ENCODE peak calls at places on chromosome 1, in six cellular contexts. J, F, E, V, Q and S are unnamed samples.

GRCh38 chr1:39089811-39090519 is 63.8 kb downstream of the NDUFS5 start:
- DNase-seq in Q (no peak), F (no peak), J (no peak), E (no peak), V (no peak), S (no peak)

GRCh38 chr1:18939398-18940302 is 16.8 kb downstream of the IFFO2 start:
- DNase-seq in E (no peak), Q (no peak), F (no peak), V (no peak), J (no peak), S (peak)

GRCh38 chr1:58204284-58204683 is 342.2 kb downstream of the OMA1 start:
- DNase-seq in V (no peak), J (no peak), Q (peak), E (no peak), F (no peak), S (peak)

GRCh38 chr1:20685099-20685662 is 24.0 kb upstream of the DDOST start:
- DNase-seq in Q (no peak), J (no peak), E (no peak), V (no peak), F (no peak), S (no peak)

GRCh38 chr1:9443913-9444445 is 95.3 kb upstream of the SLC25A33 start:
- DNase-seq in Q (no peak), V (no peak), E (no peak), F (no peak), J (no peak), S (peak)

GRCh38 chr1:63877816-63878215 is 104.0 kb downstream of the ROR1 start:
- DNase-seq in E (no peak), V (peak), J (no peak), F (no peak), Q (no peak), S (peak)

GRCh38 chr1:210647406-210648333 is 319.0 kb downstream of the HHAT start:
- DNase-seq in E (no peak), Q (peak), F (no peak), J (peak), V (peak), S (no peak)

GRCh38 chr1:113394043-113394862 is 3.9 kb downstream of the MAGI3 start:
- DNase-seq in J (no peak), V (no peak), Q (peak), E (no peak), F (no peak), S (no peak)

GRCh38 chr1:161019767-161020572 is 982 bp downstream of the F11R start:
- DNase-seq in F (no peak), Q (peak), J (no peak), E (no peak), V (no peak), S (peak)

GRCh38 chr1:154611150-154611865 is 3.3 kb upstream of the ADAR start:
- DNase-seq in J (no peak), V (no peak), F (no peak), Q (peak), E (no peak), S (no peak)

GRCh38 chr1:216237927-216238550 is 185.2 kb downstream of the USH2A start:
- DNase-seq in E (no peak), F (no peak), Q (no peak), V (no peak), J (no peak), S (no peak)